ENCODE peak calls at places on chromosomes 2 and 18, in eight cellular contexts. M is cardiac fibroblast, Z is dorsolateral prefrontal cortex, S is fibroblast of mammary gland, F is AG04450, V is esophagus squamous epithelium, G is HFF-Myc, L is right lobe of liver. I is an unnamed sample.

GRCh38 chr2:84991404-84992151 is 20.6 kb downstream of the KCMF1 start:
- DNase-seq in M (peak; percentile 57), V (no peak), L (no peak), S (peak; percentile 73), Z (no peak), F (peak; percentile 83), G (peak; percentile 93), I (peak; percentile 95)

GRCh38 chr2:84421791-84422190 is 37.3 kb downstream of the SUCLG1 start:
- DNase-seq in G (no peak), S (no peak), V (no peak), M (no peak), F (no peak), Z (no peak), L (no peak), I (no peak)

GRCh38 chr2:22329097-22329716 is 1055.8 kb upstream of the KLHL29 start:
- DNase-seq in Z (peak; percentile 52), L (no peak), M (no peak), V (no peak), F (no peak), G (no peak), S (no peak), I (no peak)

GRCh38 chr2:57906152-57906732 is 140.4 kb upstream of the VRK2 start:
- DNase-seq in G (peak; percentile 33), V (no peak), M (peak; percentile 78), F (peak; percentile 37), L (no peak), Z (no peak), S (peak; percentile 76), I (peak; percentile 64)

GRCh38 chr18:38445485-38446145 is 880.0 kb upstream of the CELF4 start:
- DNase-seq in L (no peak), F (no peak), M (no peak), S (no peak), V (no peak), G (no peak), Z (no peak), I (no peak)

GRCh38 chr2:178324072-178324471 is 126.9 kb downstream of the PRKRA start:
- DNase-seq in F (no peak), M (no peak), V (no peak), S (no peak), L (no peak), Z (no peak), G (no peak), I (no peak)

GRCh38 chr18:76613058-76613457 is 118.0 kb upstream of the ZNF516 start:
- DNase-seq in S (no peak), L (no peak), Z (no peak), G (no peak), M (no peak), F (no peak), V (no peak), I (no peak)

GRCh38 chr18:35024965-35025364 is 16.2 kb upstream of the MAPRE2 start:
- DNase-seq in G (no peak), S (peak; percentile 89), F (peak; percentile 74), L (peak; percentile 61), V (no peak), Z (no peak), M (peak; percentile 72), I (peak; percentile 88)

GRCh38 chr2:35784777-35785176 is 570.8 kb upstream of the CRIM1 start:
- DNase-seq in V (no peak), M (no peak), G (no peak), L (no peak), Z (no peak), S (no peak), F (no peak), I (no peak)

GRCh38 chr2:134256961-134257360 is 3.1 kb downstream of the MGAT5 start:
- DNase-seq in L (no peak), V (no peak), S (no peak), Z (no peak), M (no peak), F (no peak), G (no peak), I (no peak)

GRCh38 chr2:234025475-234025874 is 25.0 kb upstream of the SPP2 start:
- DNase-seq in L (no peak), M (no peak), F (no peak), S (no peak), Z (no peak), V (no peak), G (no peak), I (no peak)

GRCh38 chr2:120612931-120613330 is 122.7 kb upstream of the GLI2 start:
- DNase-seq in L (peak; percentile 4), M (no peak), G (no peak), S (no peak), Z (no peak), F (no peak), V (no peak), I (no peak)

GRCh38 chr2:120617055-120617454 is 118.6 kb upstream of the GLI2 start:
- DNase-seq in G (no peak), S (peak; percentile 46), F (no peak), M (peak; percentile 40), Z (no peak), V (no peak), L (peak; percentile 13), I (no peak)

GRCh38 chr2:120616261-120616660 is 119.4 kb upstream of the GLI2 start:
- DNase-seq in V (no peak), G (no peak), F (no peak), M (no peak), Z (no peak), S (no peak), L (peak; percentile 11), I (no peak)

GRCh38 chr2:120613742-120614481 is 121.8 kb upstream of the GLI2 start:
- DNase-seq in G (peak; percentile 83), L (peak; percentile 36), V (no peak), S (peak; percentile 93), Z (no peak), F (peak; percentile 69), M (peak; percentile 54), I (peak; percentile 40)

DNA sequence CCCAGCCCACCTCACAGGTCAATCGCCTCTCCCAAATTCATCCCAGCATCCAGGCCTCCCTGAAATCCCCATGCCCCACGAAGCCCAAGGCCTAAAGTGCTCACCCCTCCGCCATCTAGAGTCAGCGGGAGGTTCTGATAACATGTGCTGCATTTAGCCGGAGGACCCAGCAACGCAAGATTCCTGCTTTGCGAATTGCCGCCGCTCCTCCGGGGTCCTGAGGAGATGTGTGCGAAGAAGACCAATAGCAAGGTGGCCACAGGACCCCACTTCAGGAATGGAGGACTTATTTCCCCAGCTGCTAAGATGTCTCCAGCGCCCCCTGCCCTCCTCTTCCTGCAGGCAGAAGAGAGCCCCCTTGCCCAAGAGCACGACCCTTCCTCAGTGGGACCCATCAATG is 120.8 kb upstream of the GLI2 start:
- DNase-seq in F (no peak), Z (no peak), L (peak; percentile 29), S (no peak), M (no peak), V (no peak), G (no peak), I (no peak)
- TF ChIP-seq CTCF in F (no peak), Z (no peak), L (no peak), S (no peak), M (no peak), V (no peak), G (no peak), I (no peak)

DNA sequence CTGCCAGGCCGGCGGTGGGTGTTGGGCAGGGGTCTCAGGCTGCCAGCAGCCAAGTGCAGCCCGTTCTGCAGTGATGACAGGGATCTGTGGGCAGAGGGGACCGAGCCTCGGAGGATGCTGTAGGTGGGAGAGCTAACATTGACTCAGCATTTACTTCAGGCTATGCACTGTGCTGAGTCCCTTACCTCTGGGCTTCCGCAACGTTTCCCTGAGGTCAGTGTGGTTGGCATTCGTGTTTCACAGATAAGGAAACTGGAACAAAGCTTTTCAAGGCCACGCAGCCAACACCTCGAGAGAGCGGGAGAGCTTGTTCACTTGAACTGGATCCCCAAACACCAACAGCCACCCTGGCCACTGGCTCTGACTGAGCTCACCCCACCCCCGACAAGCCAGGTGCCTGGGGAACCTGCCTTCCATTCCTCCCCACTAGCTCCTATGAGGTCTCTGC is 839 bp upstream of the GPR148 start:
- DNase-seq in M (no peak), V (no peak), Z (no peak), L (no peak), G (no peak), F (no peak), S (no peak), I (no peak)
- H3K4me3 ChIP-seq in M (no peak overlapping the region), V (peak overlapping the region; percentile 67), Z (peak overlapping the region; percentile 63), L (no peak overlapping the region), G (peak overlapping the region; percentile 46), F (peak overlapping the region; percentile 61), S (no peak overlapping the region), I (peak overlapping the region; percentile 64)

GRCh38 chr18:68847219-68847860 is 49.5 kb downstream of the CCDC102B start:
- DNase-seq in G (no peak), M (peak; percentile 70), Z (no peak), F (peak; percentile 11), S (peak; percentile 69), L (no peak), V (no peak), I (peak; percentile 53)
- TF ChIP-seq CTCF in G (peak; percentile 48), M (peak; percentile 50), Z (peak; percentile 70), F (peak; percentile 70), S (peak; percentile 80), L (peak; percentile 68), V (no peak), I (peak; percentile 69)

DNA sequence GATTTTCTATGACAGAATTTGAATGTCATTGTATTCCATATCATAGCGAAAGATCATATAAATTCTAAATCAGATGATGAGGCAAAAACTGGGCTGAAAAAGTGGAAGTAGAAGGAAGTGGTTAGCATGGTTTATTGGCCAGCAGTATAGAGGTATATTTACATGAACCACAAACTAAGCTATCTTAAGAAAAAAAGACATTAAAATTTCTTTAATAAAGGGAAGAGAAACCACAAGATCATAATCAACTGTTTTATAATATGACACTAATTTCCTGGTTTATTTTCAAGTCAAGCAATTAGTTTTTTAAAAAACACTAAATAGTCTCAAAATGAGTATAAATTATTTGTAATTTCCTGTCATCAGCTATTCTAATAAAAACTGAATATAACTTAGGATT is 123.2 kb upstream of the LRP1B start:
- DNase-seq in S (no peak), Z (no peak), M (no peak), L (no peak), V (no peak), G (no peak), F (no peak), I (no peak)
- H3K4me3 ChIP-seq in S (no peak overlapping the region), Z (no peak overlapping the region), M (no peak overlapping the region), L (no peak overlapping the region), V (no peak overlapping the region), G (no peak overlapping the region), F (no peak overlapping the region), I (no peak overlapping the region)

GRCh38 chr2:190344275-190344827 is 962 bp downstream of the INPP1 start:
- DNase-seq in L (peak; percentile 84), G (no peak), S (peak; percentile 34), M (peak; percentile 33), Z (peak; percentile 70), V (no peak), F (no peak), I (no peak)
- TF ChIP-seq CTCF in L (peak; percentile 46), G (peak; percentile 26), S (peak; percentile 22), M (peak; percentile 34), Z (peak; percentile 77), V (peak; percentile 23), F (peak; percentile 16), I (peak; percentile 29)